ENCODE peak calls at places on chromosomes 1 and 21, in eight cellular contexts. Z is WTC11, G is RWPE1, Y is upper lobe of right lung, J is fibroblast of the aortic adventitia, T is tibial artery, C is cardiac muscle cell, F is prostate gland. H is an unnamed sample.

GRCh38 chr1:31799196-31799894 is 16.5 kb downstream of the SPOCD1 start:
- DNase-seq in Y (no peak), T (peak; percentile 3), C (no peak), Z (no peak), F (no peak), G (no peak), J (no peak), H (no peak)

GRCh38 chr1:174060090-174060489 is 37.9 kb upstream of the RC3H1 start:
- DNase-seq in F (no peak), Y (no peak), J (no peak), C (no peak), G (no peak), T (no peak), Z (no peak), H (no peak)

GRCh38 chr21:31444061-31444460 is 100.0 kb upstream of the TIAM1 start:
- DNase-seq in Y (no peak), T (peak; percentile 30), G (no peak), F (no peak), C (peak; percentile 60), Z (no peak), J (peak; percentile 3), H (peak; percentile 15)

GRCh38 chr1:110412576-110412975 is 5.1 kb upstream of the LAMTOR5 start:
- DNase-seq in C (peak; percentile 85), Z (peak; percentile 82), F (peak; percentile 46), T (peak; percentile 77), J (peak; percentile 81), G (peak; percentile 80), Y (peak; percentile 85), H (peak; percentile 90)

GRCh38 chr1:89670168-89670567 is 37.2 kb downstream of the LRRC8C start:
- DNase-seq in Z (no peak), F (no peak), Y (no peak), J (peak; percentile 58), G (no peak), C (peak; percentile 75), T (no peak), H (no peak)

GRCh38 chr1:209590405-209590804 is 6.9 kb downstream of the CAMK1G start:
- DNase-seq in T (no peak), F (no peak), G (no peak), C (peak; percentile 29), Z (peak; percentile 54), Y (no peak), J (no peak), H (peak; percentile 29)

GRCh38 chr21:35933466-35933865 is 126.9 kb downstream of the SETD4 start:
- DNase-seq in T (peak; percentile 82), G (peak; percentile 67), Z (no peak), J (peak; percentile 89), F (no peak), C (peak; percentile 84), Y (no peak), H (peak; percentile 90)

GRCh38 chr21:38136201-38136600 is 120.6 kb upstream of the KCNJ15 start:
- DNase-seq in C (peak; percentile 26), Z (no peak), T (no peak), F (peak; percentile 65), J (peak; percentile 63), G (peak; percentile 20), Y (no peak), H (peak; percentile 16)

GRCh38 chr1:204532832-204533231 is 16.6 kb downstream of the MDM4 start:
- DNase-seq in C (no peak), Z (no peak), T (no peak), G (no peak), F (no peak), J (no peak), Y (no peak), H (no peak)

GRCh38 chr1:42165511-42166210 is 1.1 kb upstream of the GUCA2A start:
- DNase-seq in Y (peak; percentile 93), J (peak; percentile 31), G (peak; percentile 91), F (peak; percentile 90), C (peak; percentile 38), Z (no peak), T (no peak), H (no peak)

GRCh38 chr1:180622658-180623508 is 8.9 kb upstream of the XPR1 start:
- DNase-seq in T (no peak), Y (no peak), J (no peak), C (no peak), Z (no peak), F (no peak), G (no peak), H (no peak)

GRCh38 chr21:45934570-45934969 is 47.0 kb upstream of the COL6A1 start:
- DNase-seq in G (no peak), F (no peak), T (no peak), Z (no peak), J (no peak), Y (no peak), C (no peak), H (no peak)

GRCh38 chr1:159076753-159077656 is at the start of gene AIM2:
- DNase-seq in Y (peak; percentile 80), T (no peak), J (peak; percentile 47), G (no peak), C (no peak), Z (no peak), F (no peak), H (peak; percentile 70)

GRCh38 chr1:93846151-93846928 is 32.7 kb downstream of the DNTTIP2 start:
- DNase-seq in Y (peak; percentile 95), C (peak; percentile 86), T (peak; percentile 91), F (peak; percentile 86), G (peak; percentile 77), J (peak; percentile 56), Z (peak; percentile 89), H (peak; percentile 78)

GRCh38 chr1:180155202-180155682 is 573 bp downstream of the QSOX1 start:
- DNase-seq in F (no peak), T (peak; percentile 31), G (no peak), C (no peak), Y (no peak), Z (peak; percentile 34), J (peak; percentile 15), H (no peak)

GRCh38 chr1:94721240-94721639 is 98.9 kb upstream of the SLC44A3 start:
- DNase-seq in G (no peak), J (no peak), T (no peak), Y (no peak), C (no peak), F (no peak), Z (no peak), H (no peak)

GRCh38 chr1:63069214-63069613 is 253.2 kb upstream of the FOXD3 start:
- DNase-seq in C (no peak), F (no peak), Z (no peak), T (no peak), Y (no peak), G (no peak), J (no peak), H (no peak)

GRCh38 chr1:63068626-63069025 is 253.7 kb upstream of the FOXD3 start:
- DNase-seq in T (no peak), Z (no peak), G (peak; percentile 20), J (no peak), Y (no peak), C (no peak), F (no peak), H (no peak)

GRCh38 chr1:63073530-63074306 is 248.6 kb upstream of the FOXD3 start:
- DNase-seq in C (peak; percentile 25), J (no peak), T (no peak), Z (peak; percentile 43), F (no peak), Y (no peak), G (no peak), H (no peak)

DNA sequence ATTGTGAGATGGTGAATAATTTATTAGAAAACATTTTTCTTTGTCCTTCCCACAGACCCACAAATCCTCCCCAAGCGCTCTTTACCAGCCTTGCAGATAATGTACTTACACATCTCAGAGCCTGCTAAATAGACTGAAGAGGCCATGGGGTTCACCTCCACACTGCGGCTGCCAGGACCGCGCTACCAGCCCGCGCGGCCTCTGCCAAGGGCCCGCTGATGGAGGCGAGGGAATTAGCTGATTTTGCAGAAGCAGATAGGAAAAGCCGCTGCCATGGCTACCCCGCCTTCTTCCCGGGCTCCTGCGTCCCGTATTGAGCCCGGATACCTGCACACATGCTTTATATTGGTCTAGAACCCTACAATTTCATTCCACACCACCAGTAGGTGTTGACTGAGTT is 248.0 kb upstream of the FOXD3 start:
- DNase-seq in J (no peak), C (no peak), Z (no peak), F (no peak), G (no peak), T (no peak), Y (no peak), H (no peak)
- TF ChIP-seq CTCF in J (no peak), C (peak; percentile 1), Z (no peak), F (no peak), G (no peak), T (no peak), Y (no peak), H (no peak)

GRCh38 chr1:153293480-153293775 is 19.3 kb downstream of the PGLYRP3 start:
- DNase-seq in J (no peak), Z (no peak), T (no peak), C (no peak), F (no peak), Y (no peak), G (no peak), H (no peak)

GRCh38 chr1:153292185-153292584 is 20.6 kb downstream of the PGLYRP3 start:
- DNase-seq in Y (no peak), F (no peak), J (no peak), G (no peak), T (no peak), Z (no peak), C (no peak), H (no peak)

GRCh38 chr1:153291514-153291913 is 21.2 kb downstream of the PGLYRP3 start:
- DNase-seq in J (no peak), G (no peak), F (no peak), T (no peak), Y (no peak), Z (no peak), C (no peak), H (no peak)

GRCh38 chr1:153292740-153293479 is 19.8 kb downstream of the PGLYRP3 start:
- DNase-seq in G (no peak), T (no peak), J (no peak), Z (no peak), F (no peak), Y (no peak), C (no peak), H (no peak)

GRCh38 chr1:153288634-153289275 is 24.0 kb downstream of the PGLYRP3 start:
- DNase-seq in Y (no peak), T (no peak), C (peak; percentile 2), Z (peak; percentile 83), J (no peak), F (no peak), G (peak; percentile 77), H (no peak)
- TF ChIP-seq CTCF in Y (peak; percentile 43), T (no peak), C (peak; percentile 36), Z (peak; percentile 81), J (peak; percentile 24), F (peak; percentile 32), G (peak; percentile 59), H (peak; percentile 57)

DNA sequence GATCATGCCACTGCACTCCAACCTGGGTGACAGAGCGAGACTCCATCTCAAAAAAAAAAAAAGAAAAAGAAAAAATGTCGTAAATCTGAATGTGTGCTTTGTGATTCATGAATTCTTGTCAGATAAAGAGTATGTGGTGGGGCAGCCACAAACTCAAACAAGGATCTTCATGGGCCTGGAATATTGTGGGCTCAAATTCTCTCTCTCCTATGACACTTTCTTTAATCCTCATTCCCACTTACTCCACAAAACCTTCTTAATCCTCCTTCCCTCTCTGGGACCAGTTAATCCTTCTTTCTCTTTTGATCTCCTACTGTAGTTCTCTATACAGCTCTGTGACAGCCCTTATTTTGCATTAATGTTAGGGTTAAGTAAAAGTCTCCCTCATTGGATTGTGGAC is 112.3 kb downstream of the AK5 start:
- DNase-seq in T (no peak), J (peak; percentile 43), G (no peak), C (peak; percentile 60), Y (no peak), Z (no peak), F (no peak), H (peak; percentile 37)
- TF ChIP-seq CTCF in T (no peak), J (no peak), G (no peak), C (no peak), Y (no peak), Z (no peak), F (no peak), H (no peak)

GRCh38 chr1:166822385-166822784 is 16.9 kb upstream of the POGK start:
- DNase-seq in Y (no peak), G (no peak), T (no peak), Z (peak; percentile 51), C (no peak), J (no peak), F (no peak), H (no peak)
- TF ChIP-seq CTCF in Y (peak; percentile 25), G (peak; percentile 10), T (no peak), Z (peak; percentile 62), C (peak; percentile 27), J (peak; percentile 47), F (no peak), H (peak; percentile 54)

H was measured in fibroblast of villous mesenchyme.